ENCODE peak calls at places on chromosomes 2 and 18, in four cellular contexts. B, U, D and R are unnamed samples.

GRCh38 chr2:238938460-238939055 is 90.7 kb downstream of the TWIST2 start:
- DNase-seq in U (peak; percentile 89), D (no peak), B (peak; percentile 92), R (no peak)

GRCh38 chr2:95056044-95056443 is 30.5 kb downstream of the MAL start:
- DNase-seq in D (no peak), B (no peak), U (peak; percentile 46), R (no peak)

GRCh38 chr2:235825946-235826345 is 332.1 kb downstream of the AGAP1 start:
- DNase-seq in U (peak; percentile 26), D (no peak), B (no peak), R (no peak)

GRCh38 chr2:57804971-57805370 is 241.6 kb upstream of the VRK2 start:
- DNase-seq in U (no peak), B (no peak), D (no peak), R (no peak)

GRCh38 chr2:61771904-61772845 is 81.7 kb downstream of the FAM161A start:
- DNase-seq in B (no peak), D (no peak), U (no peak), R (no peak)

GRCh38 chr2:53460347-53460746 is 307.3 kb upstream of the CHAC2 start:
- DNase-seq in U (no peak), B (no peak), D (no peak), R (peak; percentile 52)

GRCh38 chr2:231185050-231185725 is 13.2 kb upstream of the ARMC9 start:
- DNase-seq in U (no peak), D (no peak), B (no peak), R (no peak)

GRCh38 chr2:119747311-119747710 is 12.4 kb upstream of the PTPN4 start:
- DNase-seq in U (no peak), D (no peak), B (no peak), R (no peak)

GRCh38 chr2:101617786-101618185 is 79.7 kb upstream of the MAP4K4 start:
- DNase-seq in B (no peak), U (no peak), D (no peak), R (no peak)

GRCh38 chr2:95057535-95058453 is 32.3 kb downstream of the MAL start:
- DNase-seq in U (peak; percentile 30), B (peak; percentile 40), D (no peak), R (no peak)

GRCh38 chr2:26284132-26284531 is 39.4 kb downstream of the HADHB start:
- DNase-seq in B (no peak), U (no peak), D (no peak), R (no peak)

GRCh38 chr18:35939166-35939565 is 33.3 kb upstream of the RMP24 start:
- DNase-seq in D (no peak), B (no peak), U (no peak), R (no peak)

GRCh38 chr2:43391877-43392214 is 165.4 kb upstream of the ZFP36L2 start:
- DNase-seq in B (no peak), U (no peak), D (no peak), R (no peak)

GRCh38 chr2:237132799-237133198 is 47.1 kb downstream of the COPS8 start:
- DNase-seq in D (no peak), B (peak; percentile 54), U (no peak), R (no peak)

GRCh38 chr18:6566338-6566911 is 151.7 kb upstream of the L3MBTL4 start:
- DNase-seq in D (no peak), B (no peak), U (no peak), R (no peak)

GRCh38 chr2:157784169-157784822 is 91.8 kb downstream of the ACVR1 start:
- DNase-seq in U (peak; percentile 88), B (peak; percentile 76), D (no peak), R (peak; percentile 84)

GRCh38 chr2:160372585-160372984 is 121.0 kb downstream of the RBMS1 start:
- DNase-seq in U (no peak), B (no peak), D (no peak), R (no peak)

GRCh38 chr18:79502785-79503184 is 107.1 kb downstream of the NFATC1 start:
- DNase-seq in D (no peak), B (no peak), U (no peak), R (no peak)

GRCh38 chr2:121368841-121369240 is 83.8 kb upstream of the TFCP2L1 start:
- DNase-seq in U (no peak), D (no peak), B (no peak), R (no peak)

GRCh38 chr2:5560981-5561380 is 131.2 kb upstream of the SOX11 start:
- DNase-seq in D (no peak), B (no peak), U (no peak), R (no peak)

GRCh38 chr2:9623151-9623550 is 7.6 kb downstream of the YWHAQ start:
- DNase-seq in U (no peak), D (no peak), B (no peak), R (no peak)

GRCh38 chr2:212109792-212110680 is 428.6 kb downstream of the ERBB4 start:
- DNase-seq in U (no peak), D (no peak), B (no peak), R (no peak)

GRCh38 chr2:11829947-11830707 is 83.7 kb downstream of the LPIN1 start:
- DNase-seq in D (peak; percentile 16), U (peak; percentile 82), B (peak; percentile 83), R (peak; percentile 65)

GRCh38 chr2:196413821-196414274 is 225.7 kb upstream of the CCDC150 start:
- DNase-seq in B (no peak), D (no peak), U (no peak), R (no peak)

GRCh38 chr2:84940088-84940470 is 30.9 kb upstream of the KCMF1 start:
- DNase-seq in B (no peak), U (no peak), D (no peak), R (no peak)

GRCh38 chr2:56871641-56872040 is 687.9 kb downstream of the CCDC85A start:
- DNase-seq in B (no peak), D (no peak), U (no peak), R (no peak)

GRCh38 chr2:20050712-20051517 is 513 bp downstream of the LAPTM4A start:
- DNase-seq in B (peak; percentile 76), D (no peak), U (no peak), R (peak; percentile 68)

GRCh38 chr2:45928946-45929345 is 277.5 kb downstream of the PRKCE start:
- DNase-seq in B (no peak), D (no peak), U (no peak), R (no peak)

GRCh38 chr2:167013227-167013626 is 124.9 kb downstream of the XIRP2 start:
- DNase-seq in B (no peak), D (no peak), U (no peak), R (no peak)

GRCh38 chr2:85001595-85001994 is 30.6 kb downstream of the KCMF1 start:
- DNase-seq in B (no peak), U (no peak), D (no peak), R (no peak)

GRCh38 chr2:130964931-130965330 is 128.2 kb downstream of the ARHGEF4 start:
- DNase-seq in U (no peak), B (no peak), D (no peak), R (no peak)

GRCh38 chr2:45242161-45242741 is 233.0 kb upstream of the SIX2 start:
- DNase-seq in D (no peak), B (no peak), U (no peak), R (no peak)

GRCh38 chr2:108588070-108588668 is 53.9 kb downstream of the LIMS1 start:
- DNase-seq in D (no peak), U (no peak), B (no peak), R (no peak)

GRCh38 chr18:69956655-69957054 is 9.0 kb upstream of the CD226 start:
- DNase-seq in B (no peak), U (no peak), D (no peak), R (no peak)

GRCh38 chr2:15133461-15133860 is 427.7 kb downstream of the NBAS start:
- DNase-seq in D (no peak), B (no peak), U (no peak), R (no peak)

GRCh38 chr2:17749753-17750438 is 3.7 kb downstream of the SMC6 start:
- DNase-seq in B (no peak), U (no peak), D (no peak), R (no peak)

GRCh38 chr2:64825831-64826496 is 163.2 kb upstream of the SLC1A4 start:
- DNase-seq in D (no peak), B (no peak), U (no peak), R (no peak)

GRCh38 chr2:44952143-44952805 is 10.8 kb downstream of the SIX3 start:
- DNase-seq in B (no peak), D (no peak), U (no peak), R (no peak)

GRCh38 chr2:67982956-67983355 is 79.8 kb downstream of the C1D start:
- DNase-seq in B (no peak), U (no peak), D (no peak), R (no peak)